ENCODE peak calls at places on chromosomes 2 and 18, in seven cellular contexts. M is H54, W is spleen, R is GM12892, K is uterus, X is right lobe of liver, N is H1. L is an unnamed sample.

GRCh38 chr2:63488118-63488713 is 100.1 kb downstream of the WDPCP start:
- DNase-seq in M (no peak), W (no peak), R (no peak), K (no peak), X (no peak), N (no peak), L (no peak)

GRCh38 chr2:45946023-45946422 is 294.5 kb downstream of the PRKCE start:
- DNase-seq in M (no peak), W (no peak), R (no peak), K (no peak), X (no peak), N (no peak), L (no peak)

GRCh38 chr18:57051019-57051418 is 95.9 kb upstream of the BOD1L2 start:
- DNase-seq in M (no peak), W (no peak), R (no peak), K (no peak), X (no peak), N (no peak), L (no peak)

GRCh38 chr2:68336192-68336591 is 16.4 kb upstream of the CNRIP1 start:
- DNase-seq in M (no peak), W (no peak), R (no peak), K (no peak), X (no peak), N (no peak), L (no peak)

GRCh38 chr18:77062518-77063003 is 70.0 kb downstream of the MBP start:
- DNase-seq in M (no peak), W (no peak), R (no peak), K (no peak), X (no peak), N (no peak), L (no peak)

GRCh38 chr2:105344704-105345345 is 7.5 kb downstream of the C2orf49 start:
- DNase-seq in M (no peak), W (no peak), R (no peak), K (no peak), X (no peak), N (no peak), L (peak; percentile 29)

GRCh38 chr2:9311488-9311887 is 104.9 kb downstream of the ASAP2 start:
- DNase-seq in M (peak; percentile 80), W (no peak), R (no peak), K (peak; percentile 73), X (no peak), N (no peak), L (no peak)

GRCh38 chr2:105919191-105919811 is 174.6 kb downstream of the NCK2 start:
- DNase-seq in M (no peak), W (no peak), R (no peak), K (no peak), X (no peak), N (no peak), L (no peak)

GRCh38 chr2:30979822-30980245 is 158.4 kb downstream of the GALNT14 start:
- DNase-seq in M (peak; percentile 61), W (no peak), R (no peak), K (peak; percentile 45), X (no peak), N (no peak), L (peak; percentile 17)

GRCh38 chr18:12598181-12598921 is 59.6 kb downstream of the SPIRE1 start:
- DNase-seq in M (no peak), W (no peak), R (no peak), K (no peak), X (no peak), N (no peak), L (no peak)

GRCh38 chr2:6773007-6773693 is 92.6 kb downstream of the CMPK2 start:
- DNase-seq in M (peak; percentile 59), W (peak; percentile 92), R (peak; percentile 59), K (no peak), X (peak; percentile 70), N (peak; percentile 59), L (peak; percentile 31)

GRCh38 chr18:3012306-3012919 is 531 bp downstream of the LPIN2 start:
- DNase-seq in M (peak; percentile 43), W (peak; percentile 93), R (peak; percentile 35), K (peak; percentile 38), X (peak; percentile 72), N (no peak), L (peak; percentile 41)

GRCh38 chr18:3015203-3015590 is 2.3 kb upstream of the LPIN2 start:
- DNase-seq in M (peak; percentile 63), W (no peak), R (no peak), K (peak; percentile 39), X (no peak), N (no peak), L (no peak)

GRCh38 chr18:3015851-3016250 is 2.9 kb upstream of the LPIN2 start:
- DNase-seq in M (no peak), W (no peak), R (no peak), K (no peak), X (no peak), N (no peak), L (no peak)

GRCh38 chr18:3014501-3015202 is 1.7 kb upstream of the LPIN2 start:
- DNase-seq in M (no peak), W (no peak), R (no peak), K (no peak), X (no peak), N (no peak), L (no peak)

DNA sequence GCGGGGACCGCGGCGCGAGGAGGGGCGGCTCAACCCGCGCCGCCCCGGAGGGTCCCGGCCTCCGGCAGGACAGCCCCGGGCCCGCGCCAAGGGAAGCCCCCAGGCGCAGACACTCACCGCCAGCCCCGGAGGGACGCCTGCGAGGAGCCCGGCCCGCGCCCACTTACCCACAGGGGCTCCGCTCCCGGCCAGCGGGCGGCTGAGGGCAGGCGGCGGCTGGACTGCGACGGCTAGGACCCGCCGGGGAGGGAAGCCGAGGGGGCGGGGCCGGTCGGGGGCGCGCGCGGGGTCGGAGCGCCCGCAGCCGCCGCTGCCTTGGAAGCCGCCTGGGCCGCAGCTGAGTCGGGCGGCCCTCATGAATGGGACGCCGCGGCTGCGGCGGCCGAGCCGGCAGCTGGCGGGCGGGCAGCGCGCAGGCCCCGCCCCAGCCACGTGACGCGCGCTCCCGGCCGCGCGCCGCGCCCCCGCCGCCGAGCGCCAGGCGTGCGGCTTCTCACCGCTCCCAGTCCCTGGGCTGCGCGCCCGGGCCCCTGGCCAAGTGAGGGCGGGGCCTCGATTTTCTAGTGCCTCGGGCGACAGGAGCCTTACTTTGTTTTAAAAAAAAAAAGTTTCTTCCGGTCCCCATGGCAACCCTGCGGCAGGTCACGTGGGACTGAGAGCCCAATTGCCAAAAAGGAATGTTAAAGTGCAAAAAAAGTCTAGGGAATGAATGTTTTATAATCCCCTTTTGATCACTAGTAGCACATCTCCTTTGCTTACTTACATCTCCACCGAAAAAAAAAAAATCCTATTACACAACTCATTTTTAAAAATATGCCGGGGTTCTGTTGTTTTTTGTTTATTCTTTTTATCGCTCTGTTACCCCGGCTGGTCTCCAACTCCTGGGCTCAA is at the start of gene LPIN2:
- DNase-seq in M (peak; percentile 81), W (peak; percentile 100), R (peak; percentile 91), K (peak; percentile 99), X (peak; percentile 100), N (peak; percentile 84), L (peak; percentile 95)
- TF ChIP-seq POLR2A in M (peak; percentile 48), W (peak; percentile 72), R (no peak), K (peak; percentile 85), X (peak; percentile 94), N (peak; percentile 59), L (peak; percentile 44)

GRCh38 chr2:157874997-157875719 is 972 bp downstream of the ACVR1 start:
- DNase-seq in M (peak; percentile 30), W (peak; percentile 80), R (no peak), K (peak; percentile 45), X (peak; percentile 63), N (no peak), L (peak; percentile 20)

GRCh38 chr2:157876771-157877108 is 610 bp upstream of the ACVR1 start:
- DNase-seq in M (no peak), W (no peak), R (no peak), K (no peak), X (no peak), N (no peak), L (no peak)

GRCh38 chr2:157875720-157876065 is 437 bp downstream of the ACVR1 start:
- DNase-seq in M (no peak), W (peak; percentile 92), R (no peak), K (peak; percentile 38), X (peak; percentile 78), N (no peak), L (peak; percentile 31)

GRCh38 chr2:157877761-157878400 is 1.8 kb upstream of the ACVR1 start:
- DNase-seq in M (no peak), W (no peak), R (no peak), K (no peak), X (no peak), N (no peak), L (no peak)

DNA sequence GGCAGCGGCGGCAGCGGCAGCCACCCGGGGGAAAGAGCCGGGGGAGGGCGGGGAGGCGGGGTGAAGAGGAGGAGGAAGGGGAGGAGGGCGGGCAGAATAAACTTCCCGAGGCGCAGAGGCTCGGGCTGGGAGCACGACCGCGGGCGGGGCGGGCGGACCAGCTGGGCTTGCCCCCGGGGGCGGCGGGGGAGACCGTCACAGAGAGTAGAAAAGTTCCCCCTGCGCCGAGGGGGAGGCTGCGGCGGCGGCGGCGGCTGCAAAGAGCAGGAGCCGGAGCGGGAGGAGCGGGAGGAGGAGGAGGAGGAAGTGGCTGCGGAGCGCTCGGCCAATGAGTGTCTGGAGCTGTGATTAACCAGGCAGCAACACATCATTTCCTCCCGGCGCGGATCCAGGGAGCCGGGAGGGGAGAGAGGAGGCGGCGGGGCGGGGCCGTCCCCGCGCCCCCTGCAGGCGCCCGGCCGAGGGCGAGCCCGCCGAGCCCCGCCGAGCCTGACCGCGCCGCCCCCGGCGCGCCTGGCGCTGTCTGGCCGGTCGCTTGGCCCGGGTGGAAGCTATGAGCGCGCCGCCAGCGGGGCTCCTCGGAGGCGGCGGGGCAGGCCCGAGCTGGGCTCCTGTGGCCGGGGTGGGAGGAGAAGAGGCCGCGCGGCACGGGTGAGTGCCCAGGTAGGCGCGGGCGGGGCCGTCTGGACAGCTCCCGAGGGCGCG is at the start of gene ACVR1:
- DNase-seq in M (peak; percentile 90), W (peak; percentile 95), R (peak; percentile 54), K (peak; percentile 97), X (peak; percentile 97), N (peak; percentile 78), L (peak; percentile 96)
- TF ChIP-seq POLR2A in M (peak; percentile 33), W (no peak), R (no peak), K (peak; percentile 85), X (peak; percentile 81), N (peak; percentile 21), L (peak; percentile 80)

GRCh38 chr2:226155476-226155875 is 644.1 kb downstream of the IRS1 start:
- DNase-seq in M (no peak), W (no peak), R (no peak), K (no peak), X (no peak), N (no peak), L (no peak)
- TF ChIP-seq POLR2A in M (no peak), W (no peak), R (no peak), K (no peak), X (no peak), N (no peak), L (no peak)

DNA sequence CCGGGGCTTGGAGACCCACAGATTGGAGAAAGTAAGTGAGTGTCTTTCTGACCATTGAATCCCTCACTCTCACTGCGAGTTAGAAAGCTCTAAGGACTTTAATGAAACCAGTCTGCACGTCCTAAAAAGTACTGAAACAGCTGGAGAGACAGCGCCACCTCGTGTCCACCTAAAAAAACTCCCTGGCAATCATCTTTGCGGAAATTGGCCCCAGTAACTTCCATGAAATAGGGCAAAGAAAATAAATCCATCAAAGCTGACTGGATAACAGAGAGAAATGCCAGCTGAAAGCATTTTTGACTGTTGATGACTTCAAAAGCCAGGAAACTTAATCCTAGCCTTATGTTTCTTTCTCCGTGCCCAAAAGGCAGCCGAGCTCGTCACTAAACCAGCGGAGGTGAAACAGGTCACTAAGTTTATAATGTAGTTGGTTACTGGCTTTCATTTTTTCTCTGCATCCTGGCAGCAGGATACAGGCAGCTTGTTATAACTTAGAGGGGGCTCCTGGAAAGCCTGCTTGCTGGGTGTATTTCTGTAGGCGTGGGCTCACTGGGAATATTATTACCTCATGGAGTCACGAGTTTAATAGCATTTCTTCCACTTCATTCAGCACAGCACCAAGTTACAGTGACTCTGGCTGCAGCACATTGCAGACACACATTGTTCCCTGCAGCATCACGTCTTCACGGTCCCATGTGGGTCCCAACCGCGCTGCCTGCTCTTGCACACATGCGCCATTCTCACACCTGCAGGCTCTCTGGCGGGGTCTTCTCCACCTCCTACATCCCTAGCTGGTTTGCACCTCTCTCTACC is 266.5 kb downstream of the HRH4 start:
- DNase-seq in M (peak; percentile 5), W (no peak), R (no peak), K (peak; percentile 50), X (peak; percentile 60), N (no peak), L (peak; percentile 51)
- TF ChIP-seq POLR2A in M (no peak), W (no peak), R (no peak), K (no peak), X (no peak), N (no peak), L (no peak)